ENCODE peak calls at places on chromosomes 2 and 18, in seven cellular contexts. E is lower lobe of right lung, Y is GM03348, L is left ventricle myocardium superior, M is choroid plexus epithelial cell, I is right cardiac atrium, J is NCI-H1092 treated with DMSO at 0.1 percent for 48 hours. B is an unnamed sample.

GRCh38 chr2:142675398-142675797 is 202.1 kb upstream of the KYNU start:
- DNase-seq in E (no peak), Y (no peak), L (no peak), M (peak), I (no peak), J (no peak), B (no peak)

GRCh38 chr18:21672868-21673267 is 31.7 kb downstream of the ABHD3 start:
- DNase-seq in E (no peak), Y (peak), L (peak), M (peak), I (peak), J (no peak), B (peak)

GRCh38 chr18:62584241-62585120 is 61.7 kb downstream of the ZCCHC2 start:
- DNase-seq in E (peak), Y (peak), L (peak), M (peak), I (peak), J (peak), B (peak)

GRCh38 chr2:205731521-205731965 is 49.2 kb downstream of the NRP2 start:
- DNase-seq in E (no peak), Y (peak), L (no peak), M (peak), I (no peak), J (no peak), B (no peak)

GRCh38 chr2:64678771-64679615 is 25.3 kb upstream of the SERTAD2 start:
- DNase-seq in E (no peak), Y (no peak), L (no peak), M (no peak), I (peak), J (no peak), B (no peak)

GRCh38 chr2:230473378-230473777 is 57.4 kb downstream of the SP100 start:
- DNase-seq in E (no peak), Y (no peak), L (no peak), M (peak), I (no peak), J (no peak), B (no peak)

GRCh38 chr2:29627366-29627765 is 294.0 kb downstream of the ALK start:
- DNase-seq in E (no peak), Y (peak), L (no peak), M (peak), I (no peak), J (no peak), B (no peak)

GRCh38 chr2:68943581-68944568 is 8.8 kb downstream of the GKN2 start:
- DNase-seq in E (peak), Y (peak), L (peak), M (peak), I (peak), J (peak), B (no peak)

GRCh38 chr2:70242552-70242951 is 5.9 kb downstream of the TIA1 start:
- DNase-seq in E (no peak), Y (no peak), L (no peak), M (peak), I (no peak), J (no peak), B (no peak)

GRCh38 chr18:23354625-23355024 is 98.5 kb upstream of the RIOK3 start:
- DNase-seq in E (no peak), Y (peak), L (no peak), M (peak), I (no peak), J (no peak), B (no peak)

GRCh38 chr2:13009027-13009426 is 292.3 kb downstream of the TRIB2 start:
- DNase-seq in E (no peak), Y (peak), L (no peak), M (peak), I (no peak), J (no peak), B (no peak)

GRCh38 chr2:95004702-95005101 is 20.8 kb upstream of the MAL start:
- DNase-seq in E (no peak), Y (no peak), L (no peak), M (peak), I (no peak), J (no peak), B (no peak)

GRCh38 chr2:236209535-236209934 is 41.3 kb upstream of the GBX2 start:
- DNase-seq in E (no peak), Y (no peak), L (no peak), M (no peak), I (no peak), J (no peak), B (no peak)

GRCh38 chr18:13615432-13615861 is 110.9 kb downstream of the FAM210A start:
- DNase-seq in E (no peak), Y (peak), L (no peak), M (no peak), I (no peak), J (no peak), B (no peak)

GRCh38 chr2:240143801-240144648 is 3.6 kb upstream of the OTOS start:
- DNase-seq in E (peak), Y (peak), L (peak), M (peak), I (peak), J (peak), B (peak)

GRCh38 chr2:160394153-160394552 is 99.5 kb downstream of the RBMS1 start:
- DNase-seq in E (no peak), Y (no peak), L (no peak), M (no peak), I (no peak), J (no peak), B (no peak)

GRCh38 chr2:73105511-73105971 is 7.2 kb downstream of the RAB11FIP5 start:
- DNase-seq in E (no peak), Y (no peak), L (no peak), M (no peak), I (no peak), J (no peak), B (no peak)

GRCh38 chr2:127664895-127665225 is 10.5 kb downstream of the LIMS2 start:
- DNase-seq in E (no peak), Y (no peak), L (no peak), M (no peak), I (no peak), J (no peak), B (no peak)

GRCh38 chr2:216151313-216152030 is 42.3 kb downstream of the XRCC5 start:
- DNase-seq in E (no peak), Y (no peak), L (no peak), M (peak), I (no peak), J (no peak), B (no peak)

GRCh38 chr2:12797815-12798214 is 81.1 kb downstream of the TRIB2 start:
- DNase-seq in E (no peak), Y (peak), L (no peak), M (peak), I (no peak), J (no peak), B (no peak)

GRCh38 chr2:80642465-80642864 is 337.9 kb upstream of the LRRTM1 start:
- DNase-seq in E (no peak), Y (no peak), L (no peak), M (no peak), I (no peak), J (no peak), B (no peak)

GRCh38 chr2:2714413-2714812 is 383.3 kb upstream of the MYT1L start:
- DNase-seq in E (no peak), Y (no peak), L (no peak), M (no peak), I (no peak), J (no peak), B (no peak)